ENCODE peak calls at places on chromosomes 6 and 20, in four cellular contexts. O is HepG2, L is K562, D is GM12878. M is an unnamed sample.

GRCh38 chr6:80608881-80609280 is 502.4 kb downstream of the BCKDHB start:
- DNase-seq in O (no peak), L (no peak), D (no peak), M (no peak)

GRCh38 chr6:39228111-39228971 is 934 bp downstream of the KCNK5 start:
- DNase-seq in O (no peak), L (no peak), D (no peak), M (no peak)

GRCh38 chr6:67698534-67698933 is 936.5 kb upstream of the ADGRB3 start:
- DNase-seq in O (no peak), L (no peak), D (no peak), M (no peak)

GRCh38 chr20:44732327-44732726 is 13.3 kb upstream of the KCNK15 start:
- DNase-seq in O (no peak), L (no peak), D (no peak), M (no peak)

GRCh38 chr20:46914789-46915359 is 20.2 kb downstream of the EYA2 start:
- DNase-seq in O (no peak), L (no peak), D (no peak), M (no peak)

GRCh38 chr6:140138311-140138994 is 764.0 kb upstream of the CITED2 start:
- DNase-seq in O (no peak), L (no peak), D (no peak), M (no peak)

GRCh38 chr6:45118684-45119230 is 209.4 kb upstream of the RUNX2 start:
- DNase-seq in O (no peak), L (no peak), D (no peak), M (no peak)

GRCh38 chr20:36319356-36320260 is 13.5 kb downstream of the DLGAP4 start:
- DNase-seq in O (no peak), L (no peak), D (no peak), M (no peak)

GRCh38 chr6:96760153-96760687 is 77.1 kb downstream of the GPR63 start:
- DNase-seq in O (no peak), L (no peak), D (no peak), M (no peak)

GRCh38 chr6:68572525-68572924 is 62.6 kb upstream of the ADGRB3 start:
- DNase-seq in O (peak), L (peak), D (peak), M (peak)

GRCh38 chr20:47349365-47350180 is 6.9 kb downstream of the ZMYND8 start:
- DNase-seq in O (no peak), L (no peak), D (no peak), M (no peak)

GRCh38 chr6:142713959-142714358 is 231.0 kb downstream of the HIVEP2 start:
- DNase-seq in O (no peak), L (no peak), D (no peak), M (no peak)

GRCh38 chr6:105609375-105609991 is 206.6 kb upstream of the PREP start:
- DNase-seq in O (no peak), L (no peak), D (no peak), M (no peak)

GRCh38 chr6:12036766-12037165 is 24.7 kb downstream of the HIVEP1 start:
- DNase-seq in O (no peak), L (no peak), D (no peak), M (no peak)

GRCh38 chr6:30981942-30982772 is 1.4 kb upstream of the MUC21 start:
- DNase-seq in O (peak), L (peak), D (no peak), M (peak)

GRCh38 chr20:46984391-46984790 is 89.7 kb downstream of the EYA2 start:
- DNase-seq in O (no peak), L (no peak), D (no peak), M (no peak)

GRCh38 chr20:11091496-11091895 is 417.7 kb upstream of the JAG1 start:
- DNase-seq in O (no peak), L (no peak), D (no peak), M (no peak)

GRCh38 chr6:77650098-77650663 is 2.7 kb upstream of the MEI4 start:
- DNase-seq in O (no peak), L (peak), D (no peak), M (peak)

GRCh38 chr6:36907781-36908180 is 22.0 kb downstream of the C6orf89 start:
- DNase-seq in O (no peak), L (no peak), D (no peak), M (no peak)

GRCh38 chr20:62768815-62769287 is 27.4 kb upstream of the MRGBP start:
- DNase-seq in O (no peak), L (no peak), D (no peak), M (no peak)

GRCh38 chr6:54441020-54441419 is 132.8 kb downstream of the TINAG start:
- DNase-seq in O (no peak), L (no peak), D (no peak), M (no peak)

GRCh38 chr20:58228103-58228483 is 360 bp downstream of the ANKRD60 start:
- DNase-seq in O (no peak), L (no peak), D (no peak), M (peak)

GRCh38 chr20:63697357-63697867 is 960 bp downstream of the TNFRSF6B start:
- DNase-seq in O (no peak), L (no peak), D (no peak), M (no peak)

GRCh38 chr6:18429655-18430054 is 42.5 kb downstream of the RNF144B start:
- DNase-seq in O (no peak), L (no peak), D (no peak), M (no peak)

GRCh38 chr6:131136021-131136847 is 967 bp downstream of the AKAP7 start:
- DNase-seq in O (peak), L (no peak), D (no peak), M (no peak)

GRCh38 chr6:112956696-112957525 is 609.8 kb downstream of the RFPL4B start:
- DNase-seq in O (no peak), L (peak), D (no peak), M (no peak)
- TF ChIP-seq CREM in O (no peak), L (peak), D (no peak), M (no peak)

GRCh38 chr20:2804041-2804828 is 3.8 kb upstream of the CPXM1 start:
- DNase-seq in O (no peak), L (no peak), D (no peak), M (no peak)
- TF ChIP-seq CREM in O (no peak), L (no peak), D (no peak), M (no peak)

DNA sequence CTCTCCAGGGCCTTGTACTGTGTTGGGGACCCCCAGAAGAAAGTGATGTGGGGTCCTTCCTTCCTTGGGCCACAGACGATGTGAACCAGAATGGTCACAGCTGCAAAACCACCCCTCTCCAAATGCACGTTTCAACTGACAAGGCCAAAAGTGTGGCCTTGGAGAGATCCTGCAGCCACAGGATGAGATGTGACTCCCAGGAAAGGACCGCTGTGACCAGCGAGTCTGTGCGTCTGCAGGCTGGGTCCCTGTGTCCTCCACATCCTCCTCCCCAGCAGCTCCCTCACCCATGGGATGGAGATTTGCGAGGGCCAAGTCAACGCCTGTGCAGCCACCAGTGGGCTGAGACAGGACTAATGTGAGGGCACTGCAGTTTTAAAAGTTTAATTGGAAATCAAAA is 247.0 kb downstream of the ERMARD start:
- DNase-seq in O (no peak), L (no peak), D (no peak), M (no peak)
- TF ChIP-seq CREM in O (no peak), L (no peak), D (no peak), M (no peak)

DNA sequence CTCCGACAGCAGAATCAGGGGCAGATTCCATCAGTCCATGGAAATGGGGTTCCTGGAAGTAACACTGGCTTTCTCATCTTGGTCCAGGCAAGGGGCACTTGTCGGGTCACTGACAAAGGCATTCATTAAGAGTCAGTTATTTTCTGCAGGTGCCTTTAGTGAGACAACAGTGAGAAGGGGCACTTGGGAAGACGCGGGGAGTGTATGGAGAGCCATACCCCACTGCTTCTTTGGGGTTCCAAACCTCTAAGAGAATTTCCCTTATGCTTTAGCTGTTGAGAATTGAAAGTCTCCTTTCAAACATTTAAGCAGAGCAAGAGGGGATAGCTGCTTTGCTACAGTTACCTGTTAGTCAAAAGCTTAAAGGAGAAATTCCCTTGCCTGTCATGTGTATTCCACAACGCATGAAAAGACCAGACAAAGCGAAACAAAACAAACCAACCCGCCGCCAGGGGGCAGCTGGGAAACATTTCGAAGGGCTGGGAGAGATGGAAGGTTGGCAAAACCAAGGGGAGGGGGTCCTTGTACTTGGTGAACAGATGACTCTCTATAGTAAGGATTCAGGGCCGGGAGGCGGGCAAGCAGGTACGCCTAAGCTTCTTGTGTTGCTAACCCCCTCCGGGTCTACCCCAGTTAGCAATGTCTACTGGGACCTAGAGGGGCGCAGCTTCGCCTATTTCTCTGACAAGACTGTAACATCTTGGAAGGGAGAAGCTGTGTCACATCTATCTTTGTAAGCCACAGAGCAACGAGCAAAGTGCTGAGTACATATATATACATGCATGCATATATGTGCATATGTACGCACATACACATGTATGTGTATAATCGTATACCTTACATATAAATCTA is 474.9 kb upstream of the AGPAT4 start:
- DNase-seq in O (peak), L (peak), D (no peak), M (peak)
- TF ChIP-seq CREM in O (no peak), L (no peak), D (no peak), M (no peak)

M was measured in WTC11.